ENCODE peak calls at places on chromosome 1, in six cellular contexts. One of them, this sample, is unnamed.

GRCh38 chr1:228079013-228079412 is 3.5 kb upstream of the ARF1 start:
- DNase-seq in NB4: no peak
- DNase-seq in endodermal cell: peak
- DNase-seq in astrocyte of the cerebellum: no peak
- DNase-seq in Calu3: no peak
- DNase-seq in MM.1S: no peak
- DNase-seq in this sample: no peak

GRCh38 chr1:246329900-246330299 is 177.2 kb downstream of the SMYD3 start:
- DNase-seq in NB4: no peak
- DNase-seq in endodermal cell: no peak
- DNase-seq in astrocyte of the cerebellum: no peak
- DNase-seq in Calu3: no peak
- DNase-seq in MM.1S: no peak
- DNase-seq in this sample: peak

GRCh38 chr1:222749927-222750326 is 12.9 kb downstream of the FAM177B start:
- DNase-seq in NB4: no peak
- DNase-seq in endodermal cell: peak
- DNase-seq in astrocyte of the cerebellum: no peak
- DNase-seq in Calu3: no peak
- DNase-seq in MM.1S: no peak
- DNase-seq in this sample: no peak

GRCh38 chr1:1671365-1672119 is 12.7 kb upstream of the CDK11B start:
- DNase-seq in NB4: no peak
- DNase-seq in endodermal cell: no peak
- DNase-seq in astrocyte of the cerebellum: no peak
- DNase-seq in Calu3: no peak
- DNase-seq in MM.1S: no peak
- DNase-seq in this sample: no peak

GRCh38 chr1:225318706-225319575 is 108.9 kb downstream of the LBR start:
- DNase-seq in NB4: peak
- DNase-seq in endodermal cell: peak
- DNase-seq in astrocyte of the cerebellum: peak
- DNase-seq in Calu3: peak
- DNase-seq in MM.1S: peak
- DNase-seq in this sample: peak

GRCh38 chr1:89607156-89607555 is 25.8 kb upstream of the LRRC8C start:
- DNase-seq in NB4: no peak
- DNase-seq in endodermal cell: no peak
- DNase-seq in astrocyte of the cerebellum: no peak
- DNase-seq in Calu3: no peak
- DNase-seq in MM.1S: no peak
- DNase-seq in this sample: no peak

GRCh38 chr1:44619261-44619900 is 54.9 kb downstream of the TMEM53 start:
- DNase-seq in NB4: no peak
- DNase-seq in endodermal cell: peak
- DNase-seq in astrocyte of the cerebellum: no peak
- DNase-seq in Calu3: no peak
- DNase-seq in MM.1S: no peak
- DNase-seq in this sample: no peak

GRCh38 chr1:11485191-11485590 is 6.2 kb downstream of the DISP3 start:
- DNase-seq in NB4: no peak
- DNase-seq in endodermal cell: no peak
- DNase-seq in astrocyte of the cerebellum: no peak
- DNase-seq in Calu3: no peak
- DNase-seq in MM.1S: no peak
- DNase-seq in this sample: no peak

GRCh38 chr1:114479134-114479533 is 31.9 kb downstream of the TRIM33 start:
- DNase-seq in NB4: no peak
- DNase-seq in endodermal cell: no peak
- DNase-seq in astrocyte of the cerebellum: no peak
- DNase-seq in Calu3: no peak
- DNase-seq in MM.1S: no peak
- DNase-seq in this sample: no peak

GRCh38 chr1:114485286-114485685 is 25.7 kb downstream of the TRIM33 start:
- DNase-seq in NB4: no peak
- DNase-seq in endodermal cell: no peak
- DNase-seq in astrocyte of the cerebellum: no peak
- DNase-seq in Calu3: no peak
- DNase-seq in MM.1S: no peak
- DNase-seq in this sample: no peak

GRCh38 chr1:114482585-114482984 is 28.4 kb downstream of the TRIM33 start:
- DNase-seq in NB4: peak
- DNase-seq in endodermal cell: no peak
- DNase-seq in astrocyte of the cerebellum: no peak
- DNase-seq in Calu3: no peak
- DNase-seq in MM.1S: peak
- DNase-seq in this sample: peak
- TF ChIP-seq CTCF in NB4: no peak
- TF ChIP-seq CTCF in endodermal cell: no peak
- TF ChIP-seq CTCF in astrocyte of the cerebellum: no peak
- TF ChIP-seq CTCF in Calu3: no peak
- TF ChIP-seq CTCF in MM.1S: no peak
- TF ChIP-seq CTCF in this sample: no peak

DNA sequence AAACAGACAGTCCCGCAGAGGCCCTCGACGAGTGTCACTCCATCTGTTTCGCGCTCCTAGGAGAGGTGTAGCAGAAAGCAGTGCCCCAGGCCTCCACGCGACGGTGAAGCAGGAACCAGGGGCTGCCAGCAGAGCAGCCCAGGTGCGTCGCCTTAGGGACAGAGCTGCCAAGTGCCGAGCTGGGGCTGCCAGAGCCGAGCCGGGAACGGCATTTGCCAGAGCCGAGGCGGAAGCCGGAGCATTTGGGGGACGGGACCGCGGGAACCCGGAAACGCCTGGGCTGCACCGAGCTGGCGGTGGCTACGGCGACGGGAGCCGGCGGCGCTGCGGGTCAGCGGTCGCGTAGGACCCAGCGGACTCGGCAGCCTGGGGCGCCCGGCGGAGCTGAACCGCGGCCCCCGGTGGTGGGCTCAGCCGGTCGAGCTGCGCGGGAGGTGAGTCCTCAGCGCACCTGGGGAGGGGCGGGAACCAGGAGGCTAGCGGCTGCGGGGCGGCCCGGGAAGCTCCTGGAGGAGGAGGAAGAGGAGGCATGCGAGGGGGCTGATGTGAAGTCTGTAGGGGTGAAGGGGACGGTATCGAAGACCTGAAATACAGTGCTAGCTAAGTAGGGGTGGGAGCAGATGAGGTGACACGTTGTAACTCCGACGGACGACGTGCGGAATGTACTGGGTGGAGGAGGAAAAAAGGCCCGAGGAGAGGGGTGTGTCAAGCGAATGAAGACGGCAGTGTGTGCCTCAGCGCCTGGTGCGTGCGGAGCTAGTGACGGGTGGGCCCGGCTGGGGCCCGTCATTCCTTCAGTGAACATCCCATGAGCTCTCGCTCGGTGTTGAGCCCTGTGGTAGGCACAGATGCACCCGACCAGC is at the start of gene SLC35A3:
- DNase-seq in NB4: peak
- DNase-seq in endodermal cell: peak
- DNase-seq in astrocyte of the cerebellum: no peak
- DNase-seq in Calu3: peak
- DNase-seq in MM.1S: peak
- DNase-seq in this sample: peak
- TF ChIP-seq CTCF in NB4: no peak
- TF ChIP-seq CTCF in endodermal cell: peak
- TF ChIP-seq CTCF in astrocyte of the cerebellum: no peak
- TF ChIP-seq CTCF in Calu3: no peak
- TF ChIP-seq CTCF in MM.1S: no peak
- TF ChIP-seq CTCF in this sample: no peak

GRCh38 chr1:234962340-234962989 is 166.2 kb downstream of the TOMM20 start:
- DNase-seq in NB4: peak
- DNase-seq in endodermal cell: no peak
- DNase-seq in astrocyte of the cerebellum: peak
- DNase-seq in Calu3: no peak
- DNase-seq in MM.1S: peak
- DNase-seq in this sample: peak
- TF ChIP-seq CTCF in NB4: no peak
- TF ChIP-seq CTCF in endodermal cell: no peak
- TF ChIP-seq CTCF in astrocyte of the cerebellum: no peak
- TF ChIP-seq CTCF in Calu3: no peak
- TF ChIP-seq CTCF in MM.1S: no peak
- TF ChIP-seq CTCF in this sample: no peak

GRCh38 chr1:108691128-108691885 is 803 bp upstream of the PRPF38B start:
- DNase-seq in NB4: no peak
- DNase-seq in endodermal cell: no peak
- DNase-seq in astrocyte of the cerebellum: no peak
- DNase-seq in Calu3: no peak
- DNase-seq in MM.1S: no peak
- DNase-seq in this sample: no peak

GRCh38 chr1:108691886-108692723 is at the start of gene PRPF38B:
- DNase-seq in NB4: peak
- DNase-seq in endodermal cell: peak
- DNase-seq in astrocyte of the cerebellum: peak
- DNase-seq in Calu3: peak
- DNase-seq in MM.1S: peak
- DNase-seq in this sample: peak

GRCh38 chr1:108695515-108695914 is 3.4 kb downstream of the PRPF38B start:
- DNase-seq in NB4: no peak
- DNase-seq in endodermal cell: no peak
- DNase-seq in astrocyte of the cerebellum: no peak
- DNase-seq in Calu3: no peak
- DNase-seq in MM.1S: no peak
- DNase-seq in this sample: no peak

DNA sequence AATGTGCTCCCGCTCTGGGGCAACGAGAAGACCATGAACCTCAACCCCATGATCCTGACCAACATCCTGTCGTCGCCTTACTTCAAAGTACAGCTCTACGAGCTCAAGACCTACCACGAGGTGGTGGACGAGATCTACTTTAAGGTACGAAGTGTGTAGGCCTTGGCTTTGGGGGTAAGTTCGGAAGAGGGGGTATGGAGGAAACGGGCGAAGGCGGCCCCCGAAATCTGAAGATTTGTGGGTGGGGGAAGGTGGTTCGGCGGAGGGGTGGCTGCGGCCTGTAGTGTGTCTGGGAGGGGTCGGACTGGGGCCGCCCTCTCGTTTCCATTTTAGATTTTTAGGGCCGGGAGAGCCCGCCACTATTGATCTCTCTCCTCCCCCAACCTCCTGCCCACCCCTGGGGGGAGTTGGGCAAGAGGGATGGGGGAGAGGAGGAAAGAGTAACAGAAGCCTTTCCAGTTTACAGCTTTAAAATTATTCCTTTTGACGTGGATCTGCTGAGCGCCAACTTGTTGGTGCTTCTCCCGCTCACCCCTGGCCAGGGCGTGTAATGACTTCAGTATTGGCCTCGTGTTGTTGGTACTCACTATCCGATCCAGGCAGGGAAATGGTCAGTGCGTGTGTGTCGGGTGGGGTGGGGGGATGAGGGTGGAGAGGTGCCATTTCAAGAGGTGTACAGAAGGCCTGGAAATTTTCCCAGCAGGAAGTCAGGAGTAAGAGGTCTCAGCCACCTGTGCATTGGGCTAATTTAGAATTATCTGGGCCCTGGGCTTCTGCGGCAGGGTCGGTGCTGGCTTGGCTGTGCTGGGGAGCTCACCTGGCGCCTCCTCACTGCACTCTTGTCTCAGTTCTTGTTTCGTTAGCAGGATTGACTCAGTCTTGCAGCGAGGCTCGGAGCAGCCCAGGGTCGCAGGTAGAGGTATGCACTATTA is 880 bp downstream of the PRPF38B start:
- DNase-seq in NB4: peak
- DNase-seq in endodermal cell: no peak
- DNase-seq in astrocyte of the cerebellum: peak
- DNase-seq in Calu3: peak
- DNase-seq in MM.1S: peak
- DNase-seq in this sample: peak
- TF ChIP-seq CTCF in NB4: no peak
- TF ChIP-seq CTCF in endodermal cell: peak
- TF ChIP-seq CTCF in astrocyte of the cerebellum: peak
- TF ChIP-seq CTCF in Calu3: no peak
- TF ChIP-seq CTCF in MM.1S: peak
- TF ChIP-seq CTCF in this sample: peak

DNA sequence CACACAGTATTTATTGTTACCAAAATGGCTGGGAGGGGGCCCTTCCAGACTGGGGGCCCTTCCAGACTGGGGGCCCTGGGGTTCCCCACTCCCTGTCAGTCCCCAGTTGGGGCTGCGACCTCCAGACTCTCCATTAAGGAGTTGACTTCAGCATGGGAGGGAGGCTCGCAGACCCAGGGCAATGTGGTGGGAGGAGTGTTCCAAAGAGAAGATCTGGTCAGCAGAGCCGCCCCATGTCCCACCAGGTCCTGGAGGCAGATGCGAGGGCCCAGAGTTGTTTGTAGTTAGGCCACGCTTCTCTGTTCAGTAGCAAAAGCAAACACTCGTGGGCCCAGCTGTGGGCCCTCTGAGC is 285.5 kb downstream of the LRRC40 start:
- DNase-seq in NB4: no peak
- DNase-seq in endodermal cell: no peak
- DNase-seq in astrocyte of the cerebellum: no peak
- DNase-seq in Calu3: no peak
- DNase-seq in MM.1S: no peak
- DNase-seq in this sample: no peak
- TF ChIP-seq CTCF in NB4: no peak
- TF ChIP-seq CTCF in endodermal cell: no peak
- TF ChIP-seq CTCF in astrocyte of the cerebellum: no peak
- TF ChIP-seq CTCF in Calu3: no peak
- TF ChIP-seq CTCF in MM.1S: no peak
- TF ChIP-seq CTCF in this sample: no peak

GRCh38 chr1:41615981-41616380 is 131.5 kb upstream of the EDN2 start:
- DNase-seq in NB4: no peak
- DNase-seq in endodermal cell: peak
- DNase-seq in astrocyte of the cerebellum: no peak
- DNase-seq in Calu3: no peak
- DNase-seq in MM.1S: no peak
- DNase-seq in this sample: no peak
- TF ChIP-seq CTCF in NB4: no peak
- TF ChIP-seq CTCF in endodermal cell: no peak
- TF ChIP-seq CTCF in astrocyte of the cerebellum: no peak
- TF ChIP-seq CTCF in Calu3: no peak
- TF ChIP-seq CTCF in MM.1S: no peak
- TF ChIP-seq CTCF in this sample: no peak

GRCh38 chr1:3678361-3679097 is 26.2 kb downstream of the TP73 start:
- DNase-seq in NB4: peak
- DNase-seq in endodermal cell: peak
- DNase-seq in astrocyte of the cerebellum: no peak
- DNase-seq in Calu3: peak
- DNase-seq in MM.1S: no peak
- DNase-seq in this sample: no peak

GRCh38 chr1:3675436-3675835 is 23.1 kb downstream of the TP73 start:
- DNase-seq in NB4: no peak
- DNase-seq in endodermal cell: peak
- DNase-seq in astrocyte of the cerebellum: no peak
- DNase-seq in Calu3: no peak
- DNase-seq in MM.1S: no peak
- DNase-seq in this sample: no peak

GRCh38 chr1:3679098-3679555 is 26.8 kb downstream of the TP73 start:
- DNase-seq in NB4: peak
- DNase-seq in endodermal cell: no peak
- DNase-seq in astrocyte of the cerebellum: no peak
- DNase-seq in Calu3: no peak
- DNase-seq in MM.1S: no peak
- DNase-seq in this sample: no peak

GRCh38 chr1:3677411-3677944 is 25.2 kb downstream of the TP73 start:
- DNase-seq in NB4: peak
- DNase-seq in endodermal cell: no peak
- DNase-seq in astrocyte of the cerebellum: no peak
- DNase-seq in Calu3: no peak
- DNase-seq in MM.1S: no peak
- DNase-seq in this sample: no peak

GRCh38 chr1:3676581-3677410 is 24.5 kb downstream of the TP73 start:
- DNase-seq in NB4: peak
- DNase-seq in endodermal cell: no peak
- DNase-seq in astrocyte of the cerebellum: no peak
- DNase-seq in Calu3: no peak
- DNase-seq in MM.1S: no peak
- DNase-seq in this sample: peak
- TF ChIP-seq CTCF in NB4: peak
- TF ChIP-seq CTCF in endodermal cell: no peak
- TF ChIP-seq CTCF in astrocyte of the cerebellum: no peak
- TF ChIP-seq CTCF in Calu3: no peak
- TF ChIP-seq CTCF in MM.1S: no peak
- TF ChIP-seq CTCF in this sample: peak

GRCh38 chr1:185886671-185887070 is 152.5 kb downstream of the HMCN1 start:
- DNase-seq in NB4: no peak
- DNase-seq in endodermal cell: no peak
- DNase-seq in astrocyte of the cerebellum: no peak
- DNase-seq in Calu3: no peak
- DNase-seq in MM.1S: no peak
- DNase-seq in this sample: no peak
- TF ChIP-seq CTCF in NB4: no peak
- TF ChIP-seq CTCF in endodermal cell: no peak
- TF ChIP-seq CTCF in astrocyte of the cerebellum: no peak
- TF ChIP-seq CTCF in Calu3: no peak
- TF ChIP-seq CTCF in MM.1S: no peak
- TF ChIP-seq CTCF in this sample: no peak

This sample was measured in GM10248.